ENCODE peak calls at places on chromosomes 4 and X, in nine cellular contexts. One of them, this sample, is unnamed.

GRCh38 chrX:134753185-134754008 is 95.1 kb upstream of the PLAC1 start:
- DNase-seq in NCI-H69: peak
- DNase-seq in BE2C: peak
- DNase-seq in fibroblast of lung: peak
- DNase-seq in CD4-positive, alpha-beta T cell: no peak
- DNase-seq in MG63: peak
- DNase-seq in T-helper 1 cell: no peak
- DNase-seq in activated CD4-positive, alpha-beta T cell treated with anti-CD3 and anti-CD28 coated beads, Interleukin-2, amount 50 U/mL, for 48 hours: no peak
- DNase-seq in GM19239: no peak
- DNase-seq in this sample: no peak

GRCh38 chr4:72076562-72076961 is 44.8 kb downstream of the NPFFR2 start:
- DNase-seq in BE2C: no peak
- DNase-seq in NCI-H69: no peak
- DNase-seq in GM19239: no peak
- DNase-seq in CD4-positive, alpha-beta T cell: no peak
- DNase-seq in activated CD4-positive, alpha-beta T cell treated with anti-CD3 and anti-CD28 coated beads, Interleukin-2, amount 50 U/mL, for 48 hours: no peak
- DNase-seq in T-helper 1 cell: no peak
- DNase-seq in MG63: no peak
- DNase-seq in fibroblast of lung: peak
- DNase-seq in this sample: peak

GRCh38 chrX:109537324-109537665 is 651 bp downstream of the NXT2 start:
- DNase-seq in T-helper 1 cell: no peak
- DNase-seq in fibroblast of lung: peak
- DNase-seq in CD4-positive, alpha-beta T cell: no peak
- DNase-seq in activated CD4-positive, alpha-beta T cell treated with anti-CD3 and anti-CD28 coated beads, Interleukin-2, amount 50 U/mL, for 48 hours: no peak
- DNase-seq in BE2C: no peak
- DNase-seq in NCI-H69: peak
- DNase-seq in MG63: peak
- DNase-seq in GM19239: no peak
- DNase-seq in this sample: peak

GRCh38 chrX:55161581-55161980 is 58.6 kb upstream of the PAGE5 start:
- DNase-seq in fibroblast of lung: peak
- DNase-seq in BE2C: no peak
- DNase-seq in MG63: no peak
- DNase-seq in CD4-positive, alpha-beta T cell: no peak
- DNase-seq in activated CD4-positive, alpha-beta T cell treated with anti-CD3 and anti-CD28 coated beads, Interleukin-2, amount 50 U/mL, for 48 hours: no peak
- DNase-seq in T-helper 1 cell: no peak
- DNase-seq in GM19239: no peak
- DNase-seq in NCI-H69: peak
- DNase-seq in this sample: no peak

GRCh38 chr4:26321326-26322276 is 787 bp downstream of the RBPJ start:
- DNase-seq in T-helper 1 cell: peak
- DNase-seq in NCI-H69: peak
- DNase-seq in fibroblast of lung: peak
- DNase-seq in activated CD4-positive, alpha-beta T cell treated with anti-CD3 and anti-CD28 coated beads, Interleukin-2, amount 50 U/mL, for 48 hours: peak
- DNase-seq in GM19239: no peak
- DNase-seq in BE2C: peak
- DNase-seq in CD4-positive, alpha-beta T cell: peak
- DNase-seq in MG63: peak
- DNase-seq in this sample: no peak

GRCh38 chr4:6236816-6237390 is 32.7 kb upstream of the WFS1 start:
- DNase-seq in fibroblast of lung: no peak
- DNase-seq in BE2C: no peak
- DNase-seq in CD4-positive, alpha-beta T cell: no peak
- DNase-seq in NCI-H69: no peak
- DNase-seq in T-helper 1 cell: no peak
- DNase-seq in MG63: no peak
- DNase-seq in GM19239: no peak
- DNase-seq in activated CD4-positive, alpha-beta T cell treated with anti-CD3 and anti-CD28 coated beads, Interleukin-2, amount 50 U/mL, for 48 hours: no peak
- DNase-seq in this sample: no peak

GRCh38 chr4:150181536-150181935 is 103.3 kb downstream of the DCLK2 start:
- DNase-seq in BE2C: no peak
- DNase-seq in MG63: no peak
- DNase-seq in T-helper 1 cell: no peak
- DNase-seq in CD4-positive, alpha-beta T cell: no peak
- DNase-seq in fibroblast of lung: peak
- DNase-seq in activated CD4-positive, alpha-beta T cell treated with anti-CD3 and anti-CD28 coated beads, Interleukin-2, amount 50 U/mL, for 48 hours: no peak
- DNase-seq in NCI-H69: peak
- DNase-seq in GM19239: no peak
- DNase-seq in this sample: no peak

GRCh38 chr4:99723555-99724450 is 66.2 kb upstream of the C4orf54 start:
- DNase-seq in GM19239: no peak
- DNase-seq in activated CD4-positive, alpha-beta T cell treated with anti-CD3 and anti-CD28 coated beads, Interleukin-2, amount 50 U/mL, for 48 hours: peak
- DNase-seq in CD4-positive, alpha-beta T cell: no peak
- DNase-seq in MG63: peak
- DNase-seq in T-helper 1 cell: no peak
- DNase-seq in BE2C: no peak
- DNase-seq in NCI-H69: peak
- DNase-seq in fibroblast of lung: peak
- DNase-seq in this sample: peak

GRCh38 chrX:153061732-153062131 is 5.5 kb downstream of the PNMA3 start:
- DNase-seq in BE2C: no peak
- DNase-seq in activated CD4-positive, alpha-beta T cell treated with anti-CD3 and anti-CD28 coated beads, Interleukin-2, amount 50 U/mL, for 48 hours: no peak
- DNase-seq in T-helper 1 cell: no peak
- DNase-seq in MG63: no peak
- DNase-seq in NCI-H69: no peak
- DNase-seq in GM19239: no peak
- DNase-seq in CD4-positive, alpha-beta T cell: no peak
- DNase-seq in fibroblast of lung: peak
- DNase-seq in this sample: peak

GRCh38 chr4:54902261-54902660 is 223.1 kb downstream of the KDR start:
- DNase-seq in fibroblast of lung: peak
- DNase-seq in MG63: no peak
- DNase-seq in GM19239: no peak
- DNase-seq in activated CD4-positive, alpha-beta T cell treated with anti-CD3 and anti-CD28 coated beads, Interleukin-2, amount 50 U/mL, for 48 hours: no peak
- DNase-seq in T-helper 1 cell: no peak
- DNase-seq in BE2C: no peak
- DNase-seq in NCI-H69: no peak
- DNase-seq in CD4-positive, alpha-beta T cell: no peak
- DNase-seq in this sample: no peak

This sample was measured in retinal pigment epithelial cell.